ENCODE peak calls at places on chromosome 3, in eight cellular contexts. G, W, T, U, D, R, C and L are unnamed samples.

GRCh38 chr3:123816673-123817207 is 67.4 kb downstream of the MYLK start:
- DNase-seq in W (no peak), C (no peak), G (peak; percentile 24), U (no peak), T (peak; percentile 93), D (no peak), R (no peak), L (no peak)

GRCh38 chr3:197426161-197426566 is 127.8 kb upstream of the DLG1 start:
- DNase-seq in R (no peak), U (no peak), D (peak; percentile 8), G (no peak), W (no peak), C (peak; percentile 24), T (peak; percentile 41), L (no peak)

GRCh38 chr3:66473637-66474036 is 27.2 kb downstream of the LRIG1 start:
- DNase-seq in W (no peak), C (no peak), R (no peak), G (no peak), U (no peak), D (peak; percentile 7), T (peak; percentile 56), L (peak; percentile 51)

GRCh38 chr3:185729335-185729715 is 95.5 kb downstream of the IGF2BP2 start:
- DNase-seq in R (no peak), D (peak; percentile 96), C (no peak), W (peak; percentile 80), T (peak; percentile 85), G (no peak), U (no peak), L (no peak)

GRCh38 chr3:131723343-131723742 is 220.6 kb upstream of the MRPL3 start:
- DNase-seq in G (no peak), R (no peak), W (no peak), U (no peak), C (no peak), D (no peak), T (no peak), L (no peak)

GRCh38 chr3:105614288-105615030 is 247.8 kb downstream of the ALCAM start:
- DNase-seq in W (no peak), R (no peak), G (no peak), T (peak; percentile 29), D (no peak), U (no peak), C (no peak), L (no peak)

GRCh38 chr3:194237110-194237509 is 101.2 kb downstream of the HES1 start:
- DNase-seq in U (no peak), T (no peak), R (no peak), G (no peak), W (no peak), C (no peak), D (no peak), L (no peak)

GRCh38 chr3:54582424-54582823 is 345.4 kb downstream of the LRTM1 start:
- DNase-seq in C (no peak), R (no peak), U (no peak), G (no peak), T (no peak), D (no peak), W (no peak), L (no peak)

GRCh38 chr3:64954995-64955636 is 267.3 kb upstream of the ADAMTS9 start:
- DNase-seq in T (peak; percentile 28), D (no peak), C (no peak), W (no peak), U (no peak), R (no peak), G (peak; percentile 35), L (no peak)

GRCh38 chr3:113436794-113437193 is 4.5 kb downstream of the CFAP44 start:
- DNase-seq in R (no peak), C (no peak), W (peak; percentile 78), D (peak; percentile 73), U (no peak), T (peak; percentile 26), G (no peak), L (no peak)

GRCh38 chr3:14306167-14306566 is 96.2 kb upstream of the SLC6A6 start:
- DNase-seq in D (no peak), C (no peak), W (no peak), T (no peak), G (no peak), U (no peak), R (no peak), L (no peak)
- H3K27me3 ChIP-seq in D (peaks cover 70% of the 10 kb centered on the region), C (no peaks in the 10 kb centered on the region), W (no peaks in the 10 kb centered on the region), T (no peaks in the 10 kb centered on the region), G (no peaks in the 10 kb centered on the region), U (no peaks in the 10 kb centered on the region), R (no peaks in the 10 kb centered on the region), L (peaks cover 3% of the 10 kb centered on the region)

GRCh38 chr3:14426305-14426620 is 23.9 kb downstream of the SLC6A6 start:
- DNase-seq in T (no peak), C (no peak), W (no peak), R (no peak), G (no peak), D (no peak), U (no peak), L (no peak)

GRCh38 chr3:14429237-14429636 is 26.8 kb downstream of the SLC6A6 start:
- DNase-seq in U (no peak), W (no peak), G (peak; percentile 54), C (no peak), R (no peak), D (no peak), T (no peak), L (no peak)

GRCh38 chr3:14430706-14431470 is 28.5 kb downstream of the SLC6A6 start:
- DNase-seq in W (no peak), C (no peak), T (no peak), R (no peak), G (no peak), U (no peak), D (no peak), L (no peak)

GRCh38 chr3:14429689-14430452 is 27.5 kb downstream of the SLC6A6 start:
- DNase-seq in G (no peak), R (no peak), T (no peak), D (no peak), C (no peak), W (no peak), U (no peak), L (no peak)

DNA sequence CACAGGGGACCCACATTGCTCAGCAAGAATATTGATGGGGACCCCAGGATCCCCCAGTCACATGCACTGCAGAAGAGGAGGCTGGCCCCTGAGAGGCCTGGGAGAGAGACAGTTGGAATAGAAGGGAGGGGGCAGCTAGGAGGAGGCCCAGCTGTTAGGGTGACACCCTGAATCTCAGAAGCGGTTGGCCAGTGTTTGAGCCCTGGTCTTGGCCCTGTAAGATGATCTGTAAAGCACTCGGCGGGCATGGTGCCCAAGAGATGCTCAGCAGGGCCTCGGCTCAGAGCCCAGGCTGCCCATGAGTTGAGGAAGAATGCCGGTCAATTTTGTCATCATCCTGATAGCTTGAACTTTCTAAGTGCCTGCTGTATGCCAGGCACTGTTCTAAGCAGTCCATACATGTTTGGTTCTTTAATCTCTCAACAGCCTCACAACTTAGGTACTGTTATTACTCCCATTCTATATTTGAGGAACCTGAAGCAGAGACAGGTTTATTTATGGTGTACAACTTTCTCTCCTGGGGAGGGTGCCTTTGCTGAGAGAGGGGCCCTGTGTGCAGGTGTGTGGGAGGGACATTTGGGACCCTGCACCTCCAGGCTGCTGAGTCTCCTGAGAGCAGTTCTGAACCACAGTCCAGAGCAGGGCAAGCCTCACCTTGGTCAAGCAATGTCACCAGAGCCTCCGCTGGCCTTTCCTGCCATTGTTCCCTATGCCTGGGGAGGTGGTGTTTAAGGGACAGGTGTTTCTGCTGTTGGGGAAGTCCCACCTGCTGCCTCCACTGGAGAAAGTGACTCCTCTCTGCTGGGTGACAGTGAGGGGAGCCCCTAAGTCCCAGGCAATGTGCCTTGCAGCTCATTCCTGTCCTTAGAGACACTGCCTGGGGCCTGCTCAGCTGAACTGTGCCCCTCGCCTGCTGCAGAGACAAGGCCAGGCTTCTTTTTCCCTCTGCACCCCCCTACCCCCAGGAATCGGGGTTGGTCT is 26.0 kb downstream of the SLC6A6 start:
- DNase-seq in C (no peak), U (no peak), W (no peak), T (no peak), R (no peak), D (no peak), G (peak; percentile 84), L (no peak)
- H3K4me1 ChIP-seq in C (no peaks in the 10 kb centered on the region), U (peaks cover 100% of the 10 kb centered on the region), W (peaks cover 20% of the 10 kb centered on the region), T (peaks cover 11% of the 10 kb centered on the region), R (no peaks in the 10 kb centered on the region), D (peaks cover 61% of the 10 kb centered on the region), G (peaks cover 43% of the 10 kb centered on the region), L (peaks cover 100% of the 10 kb centered on the region)

GRCh38 chr3:62367735-62368704 is 5.3 kb downstream of the FEZF2 start:
- DNase-seq in C (no peak), W (no peak), T (no peak), U (no peak), D (no peak), R (no peak), G (no peak), L (no peak)

GRCh38 chr3:62371032-62371734 is 2.2 kb downstream of the FEZF2 start:
- DNase-seq in G (no peak), C (peak; percentile 71), T (no peak), D (no peak), R (no peak), W (no peak), U (no peak), L (no peak)

GRCh38 chr3:62370112-62371031 is 3.0 kb downstream of the FEZF2 start:
- DNase-seq in T (no peak), D (no peak), R (no peak), C (no peak), W (no peak), G (no peak), U (no peak), L (no peak)

GRCh38 chr3:62369476-62369743 is 3.9 kb downstream of the FEZF2 start:
- DNase-seq in G (no peak), U (no peak), D (no peak), C (no peak), R (no peak), W (no peak), T (no peak), L (no peak)

GRCh38 chr3:62368705-62369475 is 4.5 kb downstream of the FEZF2 start:
- DNase-seq in D (no peak), G (no peak), T (no peak), C (peak; percentile 72), W (no peak), U (no peak), R (no peak), L (no peak)
- H3K9me3 ChIP-seq in D (no peaks in the 10 kb centered on the region), G (no peaks in the 10 kb centered on the region), T (no peaks in the 10 kb centered on the region), C (no peaks in the 10 kb centered on the region), W (no peaks in the 10 kb centered on the region), U (no peaks in the 10 kb centered on the region), R (no peaks in the 10 kb centered on the region), L (no peaks in the 10 kb centered on the region)

GRCh38 chr3:138937690-138938055 is 9.3 kb downstream of the FOXL2 start:
- DNase-seq in C (no peak), T (no peak), U (no peak), G (no peak), W (no peak), R (no peak), D (no peak), L (no peak)
- H3K27me3 ChIP-seq in C (no peaks in the 10 kb centered on the region), T (peaks cover 100% of the 10 kb centered on the region), U (peaks cover 62% of the 10 kb centered on the region), G (peaks cover 62% of the 10 kb centered on the region), W (peaks cover 36% of the 10 kb centered on the region), R (peaks cover 16% of the 10 kb centered on the region), D (no peaks in the 10 kb centered on the region), L (peaks cover 43% of the 10 kb centered on the region)